ENCODE peak calls at places on chromosomes 1 and 21, in five cellular contexts. G is ovary, H is esophagus squamous epithelium, K is OCI-LY7, B is fibroblast of lung. T is an unnamed sample.

GRCh38 chr1:27284425-27285287 is 37.3 kb upstream of the TMEM222 start:
- DNase-seq in H (peak; percentile 21), G (peak; percentile 88), K (peak; percentile 88), B (peak; percentile 53), T (peak; percentile 57)

GRCh38 chr1:8004803-8005573 is 21.1 kb downstream of the ERRFI1 start:
- DNase-seq in K (no peak), B (peak; percentile 95), H (peak; percentile 26), G (peak; percentile 86), T (no peak)

GRCh38 chr1:42747125-42747524 is 7.1 kb upstream of the CLDN19 start:
- DNase-seq in B (no peak), K (peak; percentile 34), H (no peak), G (peak; percentile 42), T (no peak)

GRCh38 chr1:869499-870244 is 54.1 kb upstream of the SAMD11 start:
- DNase-seq in H (no peak), K (peak; percentile 64), B (peak; percentile 19), G (peak; percentile 54), T (no peak)

GRCh38 chr1:187513190-187513589 is 684.4 kb downstream of the PLA2G4A start:
- DNase-seq in H (no peak), K (no peak), G (no peak), B (no peak), T (no peak)

GRCh38 chr1:160768295-160768657 is 27.7 kb upstream of the LY9 start:
- DNase-seq in B (no peak), H (no peak), G (no peak), K (peak; percentile 84), T (peak; percentile 78)

GRCh38 chr1:95229042-95229441 is 5.0 kb upstream of the RWDD3 start:
- DNase-seq in H (no peak), B (peak; percentile 41), K (no peak), G (no peak), T (no peak)

GRCh38 chr21:45436371-45437040 is 31.5 kb downstream of the COL18A1 start:
- DNase-seq in K (no peak), B (no peak), H (no peak), G (no peak), T (no peak)

GRCh38 chr1:31155216-31155806 is 84.4 kb downstream of the NKAIN1 start:
- DNase-seq in G (peak; percentile 68), K (peak; percentile 77), H (peak; percentile 18), B (peak; percentile 71), T (no peak)

GRCh38 chr1:187244623-187245022 is 415.9 kb downstream of the PLA2G4A start:
- DNase-seq in B (peak; percentile 33), G (peak; percentile 65), H (no peak), K (no peak), T (no peak)

GRCh38 chr1:66464802-66465201 is 69.2 kb upstream of the SGIP1 start:
- DNase-seq in G (no peak), H (no peak), B (peak; percentile 99), K (no peak), T (no peak)

GRCh38 chr1:151537112-151537511 is 3.0 kb upstream of the TUFT1 start:
- DNase-seq in B (peak; percentile 99), K (no peak), H (no peak), G (no peak), T (no peak)

GRCh38 chr1:76238094-76238551 is 163.6 kb downstream of the ST6GALNAC3 start:
- DNase-seq in B (peak; percentile 67), K (no peak), H (no peak), G (no peak), T (no peak)

GRCh38 chr1:243349128-243349527 is 93.3 kb downstream of the SDCCAG8 start:
- DNase-seq in G (no peak), H (no peak), K (no peak), B (no peak), T (no peak)

GRCh38 chr1:23555949-23556640 is 3.2 kb downstream of the ID3 start:
- DNase-seq in B (peak; percentile 86), K (peak; percentile 85), G (no peak), H (no peak), T (no peak)

GRCh38 chr1:41739061-41739955 is 179.4 kb downstream of the HIVEP3 start:
- DNase-seq in H (peak; percentile 44), G (no peak), B (no peak), K (no peak), T (no peak)

GRCh38 chr1:175376194-175376593 is 183.6 kb upstream of the KIAA0040 start:
- DNase-seq in K (peak; percentile 63), H (no peak), G (no peak), B (no peak), T (no peak)

GRCh38 chr1:204366759-204367158 is 7.0 kb upstream of the PLEKHA6 start:
- DNase-seq in B (no peak), G (no peak), H (no peak), K (peak; percentile 20), T (no peak)

GRCh38 chr1:9425859-9426258 is 113.4 kb upstream of the SLC25A33 start:
- DNase-seq in H (no peak), K (peak; percentile 77), B (no peak), G (no peak), T (peak; percentile 63)

GRCh38 chr1:9429369-9429766 is 109.9 kb upstream of the SLC25A33 start:
- DNase-seq in K (no peak), H (no peak), G (no peak), B (no peak), T (no peak)

GRCh38 chr1:9426291-9426711 is 113.0 kb upstream of the SLC25A33 start:
- DNase-seq in G (no peak), K (peak; percentile 99), B (peak; percentile 32), H (peak; percentile 37), T (peak; percentile 96)

GRCh38 chr1:9427388-9427787 is 111.9 kb upstream of the SLC25A33 start:
- DNase-seq in G (no peak), K (peak; percentile 38), B (no peak), H (no peak), T (no peak)

DNA sequence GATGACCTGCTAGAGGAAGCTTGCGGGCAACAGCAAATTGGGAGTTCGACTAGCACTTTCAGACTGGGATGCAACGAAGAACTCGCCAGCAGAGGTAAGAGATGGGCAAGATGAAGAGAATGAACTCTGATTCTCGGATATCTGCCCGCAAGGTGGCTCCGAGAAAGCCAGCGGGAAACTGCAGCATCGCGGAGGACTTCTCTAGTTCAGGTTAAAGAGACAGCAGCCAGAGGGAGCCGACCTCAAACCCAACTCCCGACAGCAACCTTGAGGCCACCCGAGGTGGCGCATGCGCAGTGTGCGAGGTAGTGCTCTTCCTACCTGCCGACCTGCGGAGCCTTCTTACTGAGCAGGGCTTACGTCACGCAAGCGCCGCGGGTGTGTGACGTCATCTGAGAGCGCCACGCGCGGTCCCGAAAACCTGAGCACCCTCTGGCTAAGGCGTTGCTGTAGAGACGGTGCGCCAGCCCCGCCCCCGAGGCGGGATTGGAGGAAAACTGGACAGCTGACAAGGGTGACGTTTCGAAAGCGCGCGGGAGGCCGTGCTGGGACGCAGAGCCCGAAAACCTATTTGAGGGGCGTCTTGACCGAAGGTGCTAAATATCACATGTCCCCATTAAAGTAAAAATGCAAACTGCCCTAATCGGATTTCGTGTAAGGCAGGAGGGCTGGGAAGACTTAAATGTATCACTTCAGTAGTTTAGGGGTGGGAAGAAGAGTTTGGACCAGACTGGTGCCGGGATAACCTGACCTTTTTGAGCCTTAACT is 110.5 kb upstream of the SLC25A33 start:
- DNase-seq in K (peak; percentile 100), H (peak; percentile 97), B (peak; percentile 99), G (peak; percentile 99), T (peak; percentile 100)
- H3K4me3 ChIP-seq in K (peak overlapping the region; percentile 69), H (peak overlapping the region; percentile 53), B (peak overlapping the region; percentile 78), G (peak overlapping the region; percentile 57), T (peak overlapping the region; percentile 57)

GRCh38 chr1:113451710-113452109 is 61.4 kb downstream of the MAGI3 start:
- DNase-seq in H (no peak), B (no peak), G (no peak), K (no peak), T (no peak)

GRCh38 chr1:113456967-113457366 is 66.7 kb downstream of the MAGI3 start:
- DNase-seq in G (no peak), K (no peak), B (peak; percentile 98), H (no peak), T (no peak)

GRCh38 chr1:113455374-113455773 is 65.1 kb downstream of the MAGI3 start:
- DNase-seq in B (no peak), K (no peak), H (no peak), G (no peak), T (no peak)

GRCh38 chr1:113452921-113453770 is 62.8 kb downstream of the MAGI3 start:
- DNase-seq in G (no peak), B (peak; percentile 41), H (no peak), K (peak; percentile 32), T (peak; percentile 4)

DNA sequence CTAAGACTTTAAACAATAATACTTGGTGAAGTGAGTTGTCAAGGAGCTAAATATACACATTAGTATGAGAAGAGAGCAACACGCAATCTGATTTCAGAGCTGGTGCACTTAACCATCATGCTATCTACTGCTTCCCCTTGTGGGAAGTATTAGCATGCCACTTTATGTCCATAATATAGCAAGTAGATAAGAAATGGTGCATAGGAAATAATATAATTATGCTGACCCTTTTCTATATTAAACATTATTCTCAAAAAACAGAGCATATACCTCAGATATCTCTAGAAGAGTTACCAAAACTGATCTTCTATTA is 63.4 kb downstream of the MAGI3 start:
- DNase-seq in B (no peak), H (no peak), G (no peak), K (no peak), T (no peak)
- TF ChIP-seq CTCF in B (no peak), H (no peak), G (no peak), K (no peak), T (peak; percentile 23)

DNA sequence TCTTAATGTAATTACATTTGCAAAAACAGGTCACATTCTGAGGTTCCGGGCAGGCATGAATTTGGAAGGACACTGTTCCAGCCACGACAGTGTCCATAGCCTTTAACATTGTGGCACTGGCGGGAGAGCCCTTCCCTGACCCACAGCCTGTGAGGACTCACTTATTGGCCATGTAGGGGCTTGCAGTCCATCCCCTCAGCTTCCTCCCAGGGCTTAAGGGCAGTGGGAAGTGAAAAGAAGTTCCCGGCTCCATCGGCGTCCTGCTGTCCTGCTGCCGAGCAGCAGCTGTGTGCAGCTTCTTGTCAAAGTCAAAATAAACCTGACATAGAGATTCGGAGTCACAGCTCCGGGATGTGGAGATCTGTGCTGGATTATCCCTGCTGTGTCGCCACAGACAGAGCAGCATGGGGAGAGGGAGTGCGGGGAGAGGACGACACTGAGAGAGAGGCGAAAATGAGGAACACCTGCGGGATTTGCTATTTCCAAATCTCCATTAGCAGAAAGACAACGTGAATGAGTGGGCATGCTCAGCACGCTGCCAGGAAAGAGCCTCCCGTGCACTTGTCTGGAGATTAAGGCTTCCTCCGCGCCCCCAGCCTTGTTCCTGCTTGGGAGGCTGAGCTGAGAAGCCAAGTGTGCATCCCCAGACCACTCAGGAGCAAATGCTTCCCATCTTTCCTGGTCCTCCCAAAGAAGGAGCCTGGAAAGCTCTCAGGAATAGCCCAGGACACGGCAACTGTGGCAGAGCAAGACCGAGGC is 260.3 kb downstream of the ASTN1 start:
- DNase-seq in B (no peak), H (no peak), G (no peak), K (no peak), T (no peak)
- H3K4me3 ChIP-seq in B (no peak overlapping the region), H (no peak overlapping the region), G (no peak overlapping the region), K (no peak overlapping the region), T (no peak overlapping the region)

GRCh38 chr1:147493349-147493748 is 48.0 kb upstream of the BCL9 start:
- DNase-seq in H (no peak), K (no peak), B (no peak), G (no peak), T (no peak)

GRCh38 chr1:147492207-147492606 is 49.1 kb upstream of the BCL9 start:
- DNase-seq in G (no peak), B (no peak), K (no peak), H (no peak), T (no peak)

GRCh38 chr1:147486876-147487656 is 54.2 kb upstream of the BCL9 start:
- DNase-seq in H (no peak), K (no peak), G (no peak), B (no peak), T (no peak)

GRCh38 chr1:147494998-147495580 is 46.2 kb upstream of the BCL9 start:
- DNase-seq in K (peak; percentile 85), B (peak; percentile 70), H (no peak), G (peak; percentile 82), T (peak; percentile 33)

GRCh38 chr1:147491098-147491497 is 50.2 kb upstream of the BCL9 start:
- DNase-seq in G (no peak), H (no peak), K (no peak), B (no peak), T (no peak)
- TF ChIP-seq CTCF in G (no peak), H (no peak), K (no peak), B (no peak), T (no peak)

T was measured in GM12864.